ENCODE peak calls at places on chromosomes 11 and 22, in five cellular contexts. T is choroid plexus epithelial cell; V is activated CD8-positive, alpha-beta T cell treated with anti-CD3 and anti-CD28 coated beads for 36 hours; Z is AG09309; E is BJ. P is an unnamed sample.

GRCh38 chr11:404551-405264 is 10.1 kb downstream of the SIGIRR start:
- DNase-seq in T (no peak), E (no peak), Z (no peak), V (no peak), P (no peak)

GRCh38 chr11:75813126-75813525 is 1.9 kb upstream of the UVRAG start:
- DNase-seq in V (no peak), Z (no peak), T (no peak), E (no peak), P (no peak)

GRCh38 chr11:94749367-94749766 is 18.8 kb upstream of the AMOTL1 start:
- DNase-seq in T (no peak), Z (no peak), V (no peak), E (no peak), P (no peak)

GRCh38 chr11:114150671-114151070 is 91.2 kb downstream of the ZBTB16 start:
- DNase-seq in E (no peak), T (no peak), V (no peak), Z (no peak), P (no peak)

GRCh38 chr22:39149915-39150847 is 2.3 kb downstream of the CBX7 start:
- DNase-seq in E (no peak), V (no peak), Z (no peak), T (no peak), P (no peak)

GRCh38 chr11:12467610-12468009 is 90.2 kb downstream of the PARVA start:
- DNase-seq in V (no peak), T (no peak), Z (no peak), E (no peak), P (no peak)

GRCh38 chr11:40867991-40868685 is 591.3 kb downstream of the LRRC4C start:
- DNase-seq in Z (no peak), E (no peak), T (no peak), V (no peak), P (no peak)

GRCh38 chr11:134841411-134841810 is 429.4 kb upstream of the B3GAT1 start:
- DNase-seq in Z (no peak), E (no peak), T (no peak), V (no peak), P (no peak)

GRCh38 chr11:33366918-33367317 is 109.7 kb downstream of the HIPK3 start:
- DNase-seq in T (no peak), E (no peak), Z (no peak), V (no peak), P (no peak)

GRCh38 chr11:69337211-69337721 is 43.3 kb downstream of the MYEOV start:
- DNase-seq in T (peak), V (peak), E (peak), Z (no peak), P (peak)

GRCh38 chr11:124864176-124864891 is 898 bp upstream of the ROBO3 start:
- DNase-seq in Z (no peak), E (no peak), V (no peak), T (no peak), P (no peak)

GRCh38 chr11:61384271-61385242 is 7.8 kb upstream of the TMEM216 start:
- DNase-seq in T (peak), Z (no peak), V (no peak), E (no peak), P (no peak)

GRCh38 chr22:21712751-21713427 is 22.7 kb downstream of the YPEL1 start:
- DNase-seq in V (peak), T (peak), Z (peak), E (peak), P (peak)

GRCh38 chr22:44926124-44926475 is 83.7 kb downstream of the PHF21B start:
- DNase-seq in V (no peak), E (no peak), T (no peak), Z (no peak), P (no peak)

GRCh38 chr22:38316340-38317236 is 645 bp downstream of the CSNK1E start:
- DNase-seq in V (peak), T (peak), Z (no peak), E (no peak), P (peak)

GRCh38 chr22:30829901-30830550 is 135.4 kb downstream of the OSBP2 start:
- DNase-seq in T (peak), V (no peak), Z (peak), E (peak), P (peak)

GRCh38 chr11:90229791-90230190 is 6.9 kb upstream of the CHORDC1 start:
- DNase-seq in T (peak), E (no peak), Z (no peak), V (no peak), P (no peak)

GRCh38 chr11:103744496-103745153 is 291.8 kb upstream of the DDI1 start:
- DNase-seq in T (no peak), E (no peak), Z (no peak), V (no peak), P (no peak)

GRCh38 chr11:81579339-81579738 is 1154.3 kb downstream of the FAM181B start:
- DNase-seq in Z (no peak), E (no peak), V (no peak), T (no peak), P (no peak)

GRCh38 chr22:24037851-24038765 is 27.0 kb downstream of the CABIN1 start:
- DNase-seq in E (no peak), V (peak), T (no peak), Z (no peak), P (no peak)

GRCh38 chr22:45318558-45319318 is 9.0 kb downstream of the FAM118A start:
- DNase-seq in V (peak), T (peak), Z (peak), E (no peak), P (peak)

GRCh38 chr11:44484211-44484610 is 81.3 kb upstream of the CD82 start:
- DNase-seq in V (no peak), Z (no peak), E (no peak), T (peak), P (peak)

DNA sequence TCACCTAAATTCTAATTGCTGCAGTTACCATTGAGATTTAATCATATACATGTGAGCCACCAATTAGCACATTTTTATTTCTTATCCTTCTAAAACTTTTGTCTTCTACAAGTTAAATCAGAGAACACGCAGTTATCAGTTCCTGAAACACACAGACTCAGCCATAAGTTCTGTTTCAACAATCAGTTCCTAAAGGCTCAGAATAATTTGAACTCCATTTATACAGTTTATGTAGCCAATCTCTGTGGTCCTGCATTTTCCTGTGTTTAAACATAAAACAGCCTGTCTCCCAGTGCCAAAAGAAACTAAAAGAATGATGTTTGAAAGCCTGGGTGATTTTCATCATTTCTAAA is 2.9 kb downstream of the PLAAT3 start:
- DNase-seq in Z (no peak), E (no peak), V (no peak), T (no peak), P (no peak)
- TF ChIP-seq CTCF in Z (no peak), E (no peak), V (no peak), T (no peak), P (no peak)

GRCh38 chr11:57276169-57276854 is 39.3 kb upstream of the APLNR start:
- DNase-seq in Z (no peak), E (no peak), T (no peak), V (no peak), P (no peak)
- TF ChIP-seq CTCF in Z (no peak), E (no peak), T (no peak), V (no peak), P (no peak)

DNA sequence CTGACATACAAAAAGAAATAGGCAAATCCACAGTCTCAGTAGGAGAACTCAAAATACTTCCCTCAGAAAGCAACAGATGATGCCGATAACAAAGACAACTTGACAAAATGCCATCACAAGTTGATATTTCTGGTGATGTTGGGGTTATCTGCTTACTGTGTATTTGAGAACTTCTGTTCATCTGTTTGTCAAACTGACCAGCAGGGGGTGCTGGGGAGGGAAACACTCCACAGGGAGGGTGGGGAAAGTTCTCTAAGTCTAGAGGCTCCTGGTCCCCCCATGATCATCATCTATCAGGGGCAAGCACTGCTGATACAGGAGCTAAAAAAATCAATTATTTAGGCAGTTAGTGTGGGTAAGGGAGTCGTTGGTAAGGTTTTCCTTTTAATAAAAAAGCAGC is 19.2 kb downstream of the GLYATL1 start:
- DNase-seq in E (no peak), T (peak), V (peak), Z (no peak), P (peak)
- TF ChIP-seq CTCF in E (peak), T (peak), V (peak), Z (peak), P (peak)

DNA sequence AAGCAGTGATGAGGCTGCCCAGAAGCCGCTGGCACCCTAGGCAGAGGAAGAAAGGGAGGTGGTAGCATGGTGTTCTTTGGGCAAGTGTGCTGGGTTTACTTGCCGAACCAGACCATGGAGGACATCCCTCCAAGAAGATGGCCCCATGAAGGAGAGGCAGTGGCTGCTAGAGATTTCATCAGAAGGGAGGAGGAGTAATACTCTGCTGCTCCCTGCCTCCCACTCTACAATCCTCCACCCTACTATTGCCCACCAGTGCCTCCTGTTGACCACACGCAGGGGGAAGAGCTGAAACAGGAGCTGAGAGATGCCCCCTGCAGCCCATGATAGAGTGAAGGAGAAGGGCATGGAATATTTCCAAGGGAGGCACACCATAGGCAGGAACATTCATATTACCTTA is 51.0 kb upstream of the PRSS23 start:
- DNase-seq in T (no peak), E (no peak), Z (no peak), V (no peak), P (no peak)
- TF ChIP-seq CTCF in T (peak), E (no peak), Z (peak), V (no peak), P (no peak)

DNA sequence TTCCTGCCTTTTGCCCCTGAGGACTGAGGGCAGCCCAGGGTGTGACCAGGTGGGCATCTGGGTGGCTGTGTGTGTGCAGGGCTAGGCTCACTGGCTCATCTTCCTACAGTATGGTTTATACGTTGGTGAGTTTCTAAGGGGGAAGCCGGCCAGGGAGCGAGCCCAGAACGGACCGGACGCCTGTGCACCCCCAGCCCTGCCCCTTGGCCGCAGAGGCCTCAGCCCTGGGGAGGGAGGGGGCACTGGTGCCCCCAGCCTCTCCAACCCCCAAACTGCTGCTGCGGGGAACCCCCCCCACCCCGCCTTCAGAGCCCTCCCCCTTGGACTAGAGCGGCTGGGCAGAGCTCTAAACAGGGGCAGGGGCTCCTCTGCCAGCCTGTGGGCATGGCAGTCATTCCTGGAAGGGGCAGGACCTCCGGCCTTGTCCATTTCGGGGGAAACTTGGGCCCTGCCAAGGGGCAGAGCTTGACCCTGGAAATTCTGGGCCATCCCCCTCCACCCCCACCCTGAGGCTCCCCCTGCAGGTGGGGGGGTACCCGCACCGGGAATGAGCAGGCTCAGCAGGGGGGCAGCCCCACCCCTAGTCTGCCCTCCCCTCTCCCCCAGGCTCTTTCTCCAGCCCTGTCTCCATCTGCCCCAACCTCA is 5.4 kb downstream of the YIF1A start:
- DNase-seq in Z (no peak), V (no peak), E (no peak), T (no peak), P (no peak)
- TF ChIP-seq CTCF in Z (no peak), V (no peak), E (no peak), T (no peak), P (no peak)

DNA sequence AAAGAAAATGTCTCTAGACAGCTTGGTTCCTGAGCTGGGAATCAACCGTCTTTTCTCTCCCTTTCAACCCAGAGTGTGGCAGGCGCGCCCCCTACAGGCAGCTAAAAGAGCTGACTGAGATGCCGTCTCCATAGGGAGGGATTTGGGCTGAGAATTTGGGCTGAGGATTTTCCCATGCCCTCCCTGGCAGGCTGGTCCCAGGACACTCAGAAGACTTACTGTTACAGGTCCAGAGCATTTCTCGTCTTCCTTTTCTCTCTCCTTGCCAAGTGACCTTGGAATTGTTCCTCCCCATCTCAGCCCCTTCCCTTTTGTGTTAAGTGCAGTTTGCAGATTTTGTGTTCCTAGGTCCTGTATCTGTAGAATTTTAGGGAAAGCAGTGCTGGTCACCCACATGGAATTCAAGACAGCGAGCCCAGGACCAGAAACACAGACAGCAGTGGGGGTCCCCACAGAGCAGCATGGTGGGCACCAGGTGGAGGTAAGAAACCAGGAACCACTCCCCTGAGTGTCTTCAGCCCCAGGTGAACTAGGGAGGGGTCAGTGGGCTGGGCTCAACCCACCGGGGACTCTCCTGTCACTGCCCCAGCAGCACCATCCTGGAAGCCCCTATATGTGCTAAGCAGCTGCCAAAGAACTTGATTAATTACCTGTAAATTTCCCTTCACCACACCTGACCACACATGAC is 9.9 kb upstream of the IGLL5 start:
- DNase-seq in E (no peak), V (peak), T (peak), Z (no peak), P (peak)
- TF ChIP-seq CTCF in E (peak), V (peak), T (peak), Z (peak), P (peak)

P was measured in GM20000.